ENCODE peak calls at places on chromosomes 16 and 17, in six cellular contexts. One of them, this sample, is unnamed.

GRCh38 chr16:82865412-82865811 is 238.6 kb downstream of the CDH13 start:
- DNase-seq in GM23248: no peak
- DNase-seq in skeletal muscle cell: no peak
- DNase-seq in HL-60: no peak
- DNase-seq in AG09309: no peak
- DNase-seq in CD8-positive, alpha-beta T cell: no peak
- DNase-seq in this sample: no peak

GRCh38 chr17:48175692-48176450 is 68.3 kb downstream of the SNX11 start:
- DNase-seq in HL-60: no peak
- DNase-seq in skeletal muscle cell: peak
- DNase-seq in CD8-positive, alpha-beta T cell: no peak
- DNase-seq in AG09309: peak
- DNase-seq in GM23248: peak
- DNase-seq in this sample: peak

GRCh38 chr16:2324296-2324859 is 16.1 kb downstream of the ABCA3 start:
- DNase-seq in skeletal muscle cell: no peak
- DNase-seq in AG09309: no peak
- DNase-seq in GM23248: no peak
- DNase-seq in HL-60: no peak
- DNase-seq in CD8-positive, alpha-beta T cell: no peak
- DNase-seq in this sample: no peak

GRCh38 chr17:82888583-82889495 is 49.0 kb upstream of the ZNF750 start:
- DNase-seq in AG09309: no peak
- DNase-seq in skeletal muscle cell: no peak
- DNase-seq in HL-60: no peak
- DNase-seq in GM23248: no peak
- DNase-seq in CD8-positive, alpha-beta T cell: no peak
- DNase-seq in this sample: peak

GRCh38 chr17:73791121-73791520 is 146.9 kb upstream of the SDK2 start:
- DNase-seq in GM23248: no peak
- DNase-seq in skeletal muscle cell: no peak
- DNase-seq in CD8-positive, alpha-beta T cell: no peak
- DNase-seq in AG09309: no peak
- DNase-seq in HL-60: no peak
- DNase-seq in this sample: no peak

GRCh38 chr17:79794659-79795511 is 2.0 kb downstream of the CBX8 start:
- DNase-seq in skeletal muscle cell: no peak
- DNase-seq in HL-60: no peak
- DNase-seq in CD8-positive, alpha-beta T cell: no peak
- DNase-seq in AG09309: no peak
- DNase-seq in GM23248: no peak
- DNase-seq in this sample: no peak

GRCh38 chr17:49327835-49328784 is 33.9 kb downstream of the ZNF652 start:
- DNase-seq in CD8-positive, alpha-beta T cell: no peak
- DNase-seq in skeletal muscle cell: no peak
- DNase-seq in HL-60: no peak
- DNase-seq in GM23248: peak
- DNase-seq in AG09309: no peak
- DNase-seq in this sample: no peak

GRCh38 chr16:11627822-11628457 is 40.3 kb upstream of the SNN start:
- DNase-seq in AG09309: peak
- DNase-seq in HL-60: no peak
- DNase-seq in CD8-positive, alpha-beta T cell: no peak
- DNase-seq in skeletal muscle cell: no peak
- DNase-seq in GM23248: peak
- DNase-seq in this sample: no peak

GRCh38 chr17:81906476-81907218 is 4.6 kb downstream of the PCYT2 start:
- DNase-seq in AG09309: no peak
- DNase-seq in CD8-positive, alpha-beta T cell: no peak
- DNase-seq in HL-60: no peak
- DNase-seq in GM23248: no peak
- DNase-seq in skeletal muscle cell: no peak
- DNase-seq in this sample: no peak

GRCh38 chr16:7268182-7268581 is 64.5 kb upstream of the RBFOX1 start:
- DNase-seq in GM23248: peak
- DNase-seq in AG09309: no peak
- DNase-seq in HL-60: no peak
- DNase-seq in CD8-positive, alpha-beta T cell: no peak
- DNase-seq in skeletal muscle cell: no peak
- DNase-seq in this sample: no peak

GRCh38 chr17:31533546-31534155 is 142.2 kb downstream of the RAB11FIP4 start:
- DNase-seq in CD8-positive, alpha-beta T cell: no peak
- DNase-seq in skeletal muscle cell: no peak
- DNase-seq in AG09309: peak
- DNase-seq in GM23248: peak
- DNase-seq in HL-60: no peak
- DNase-seq in this sample: peak

GRCh38 chr16:67613808-67614207 is 31.1 kb upstream of the CARMIL2 start:
- DNase-seq in CD8-positive, alpha-beta T cell: no peak
- DNase-seq in skeletal muscle cell: no peak
- DNase-seq in AG09309: no peak
- DNase-seq in HL-60: no peak
- DNase-seq in GM23248: no peak
- DNase-seq in this sample: no peak

GRCh38 chr16:82630688-82631087 is 3.9 kb downstream of the CDH13 start:
- DNase-seq in skeletal muscle cell: no peak
- DNase-seq in CD8-positive, alpha-beta T cell: no peak
- DNase-seq in AG09309: no peak
- DNase-seq in GM23248: peak
- DNase-seq in HL-60: no peak
- DNase-seq in this sample: no peak

GRCh38 chr16:53541326-53541725 is 38.3 kb upstream of the AKTIP start:
- DNase-seq in CD8-positive, alpha-beta T cell: no peak
- DNase-seq in HL-60: no peak
- DNase-seq in GM23248: peak
- DNase-seq in AG09309: peak
- DNase-seq in skeletal muscle cell: peak
- DNase-seq in this sample: no peak

GRCh38 chr17:19322129-19322505 is 40.4 kb downstream of the B9D1 start:
- DNase-seq in GM23248: no peak
- DNase-seq in CD8-positive, alpha-beta T cell: no peak
- DNase-seq in AG09309: no peak
- DNase-seq in skeletal muscle cell: no peak
- DNase-seq in HL-60: no peak
- DNase-seq in this sample: no peak

GRCh38 chr16:88282221-88283041 is 100.3 kb upstream of the ZNF469 start:
- DNase-seq in CD8-positive, alpha-beta T cell: no peak
- DNase-seq in AG09309: no peak
- DNase-seq in GM23248: peak
- DNase-seq in HL-60: no peak
- DNase-seq in skeletal muscle cell: no peak
- DNase-seq in this sample: no peak

GRCh38 chr16:88383401-88384221 is 852 bp downstream of the ZNF469 start:
- DNase-seq in CD8-positive, alpha-beta T cell: no peak
- DNase-seq in skeletal muscle cell: no peak
- DNase-seq in HL-60: no peak
- DNase-seq in GM23248: peak
- DNase-seq in AG09309: no peak
- DNase-seq in this sample: peak

GRCh38 chr16:14249291-14250032 is 178.3 kb downstream of the MRTFB start:
- DNase-seq in GM23248: peak
- DNase-seq in HL-60: no peak
- DNase-seq in CD8-positive, alpha-beta T cell: peak
- DNase-seq in AG09309: no peak
- DNase-seq in skeletal muscle cell: no peak
- DNase-seq in this sample: peak

GRCh38 chr16:68257906-68258800 is 6.2 kb upstream of the SLC7A6 start:
- DNase-seq in CD8-positive, alpha-beta T cell: no peak
- DNase-seq in skeletal muscle cell: no peak
- DNase-seq in HL-60: peak
- DNase-seq in GM23248: peak
- DNase-seq in AG09309: no peak
- DNase-seq in this sample: peak

GRCh38 chr16:89493776-89494175 is 3.4 kb upstream of the ANKRD11 start:
- DNase-seq in CD8-positive, alpha-beta T cell: no peak
- DNase-seq in GM23248: no peak
- DNase-seq in AG09309: no peak
- DNase-seq in HL-60: no peak
- DNase-seq in skeletal muscle cell: no peak
- DNase-seq in this sample: no peak

GRCh38 chr16:89490386-89491237 is at the start of gene ANKRD11:
- DNase-seq in AG09309: peak
- DNase-seq in CD8-positive, alpha-beta T cell: peak
- DNase-seq in GM23248: peak
- DNase-seq in skeletal muscle cell: peak
- DNase-seq in HL-60: peak
- DNase-seq in this sample: peak

GRCh38 chr16:89489731-89490385 is 503 bp downstream of the ANKRD11 start:
- DNase-seq in AG09309: no peak
- DNase-seq in GM23248: no peak
- DNase-seq in HL-60: no peak
- DNase-seq in CD8-positive, alpha-beta T cell: no peak
- DNase-seq in skeletal muscle cell: no peak
- DNase-seq in this sample: no peak

GRCh38 chr16:89491238-89491869 is 993 bp upstream of the ANKRD11 start:
- DNase-seq in CD8-positive, alpha-beta T cell: no peak
- DNase-seq in AG09309: no peak
- DNase-seq in HL-60: no peak
- DNase-seq in skeletal muscle cell: no peak
- DNase-seq in GM23248: peak
- DNase-seq in this sample: no peak

DNA sequence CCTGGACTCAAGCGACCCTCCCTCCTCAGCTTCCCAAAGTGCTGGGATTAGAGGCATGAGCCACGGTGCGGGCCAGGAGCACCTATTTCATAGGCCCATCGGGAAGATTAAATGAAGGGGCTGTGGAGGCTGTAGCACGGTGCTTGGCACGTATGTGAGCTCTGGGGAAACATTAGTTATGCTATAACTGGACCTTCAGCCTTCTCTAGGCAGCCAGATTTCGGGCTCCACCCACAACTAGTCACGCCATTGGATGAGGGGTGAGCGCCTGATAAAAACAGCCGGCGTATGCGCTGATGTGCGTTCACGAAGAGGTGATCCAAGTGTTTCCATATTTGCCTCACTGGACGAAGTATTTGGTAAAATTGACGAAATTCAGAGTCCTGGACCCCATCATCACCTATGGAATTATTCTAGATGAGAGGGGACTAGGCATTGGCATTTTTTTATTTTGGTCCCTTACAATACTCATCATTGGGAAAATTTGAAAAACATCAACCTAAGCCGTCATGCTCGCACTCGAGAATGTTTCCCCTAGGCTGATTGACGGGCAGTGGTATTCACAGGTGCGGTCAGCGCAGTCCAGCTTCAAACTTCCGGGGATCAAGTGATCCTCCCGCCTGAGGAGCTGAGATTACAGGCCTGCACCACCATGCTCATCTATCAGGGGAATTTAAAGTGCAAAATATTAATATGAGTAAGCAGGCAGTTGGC is 1.8 kb upstream of the ANKRD11 start:
- DNase-seq in HL-60: no peak
- DNase-seq in GM23248: no peak
- DNase-seq in CD8-positive, alpha-beta T cell: no peak
- DNase-seq in skeletal muscle cell: no peak
- DNase-seq in AG09309: no peak
- DNase-seq in this sample: no peak
- H3K4me3 ChIP-seq in HL-60: peak
- H3K4me3 ChIP-seq in GM23248: peak
- H3K4me3 ChIP-seq in CD8-positive, alpha-beta T cell: peak
- H3K4me3 ChIP-seq in skeletal muscle cell: peak
- H3K4me3 ChIP-seq in AG09309: peak
- H3K4me3 ChIP-seq in this sample: peak

DNA sequence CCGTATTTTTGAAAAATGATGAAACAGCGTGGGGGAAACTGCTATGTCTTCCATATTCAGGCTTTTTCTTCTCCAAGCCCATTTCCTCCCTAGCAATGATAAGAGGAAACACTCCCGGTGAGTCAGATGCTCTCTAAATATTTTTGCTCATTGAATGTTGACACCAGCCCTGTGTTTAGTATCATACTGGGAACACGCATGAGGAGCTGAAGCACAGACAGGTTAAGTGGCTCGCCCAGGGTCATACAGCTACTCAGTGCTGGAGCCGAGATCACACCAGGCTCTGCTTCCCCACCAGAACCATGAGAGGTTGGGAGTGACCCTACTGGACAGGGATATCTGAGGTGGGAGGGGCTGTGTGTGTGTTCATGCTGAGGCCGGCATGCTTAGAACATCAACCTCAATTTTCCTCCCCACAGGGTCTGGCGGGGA is 37.8 kb upstream of the ADGRG1 start:
- DNase-seq in AG09309: peak
- DNase-seq in CD8-positive, alpha-beta T cell: no peak
- DNase-seq in skeletal muscle cell: peak
- DNase-seq in GM23248: peak
- DNase-seq in HL-60: no peak
- DNase-seq in this sample: peak
- H3K4me3 ChIP-seq in AG09309: no peak
- H3K4me3 ChIP-seq in CD8-positive, alpha-beta T cell: no peak
- H3K4me3 ChIP-seq in skeletal muscle cell: no peak
- H3K4me3 ChIP-seq in GM23248: peak
- H3K4me3 ChIP-seq in HL-60: no peak
- H3K4me3 ChIP-seq in this sample: no peak

GRCh38 chr16:51002889-51003490 is 148.1 kb downstream of the SALL1 start:
- DNase-seq in GM23248: no peak
- DNase-seq in skeletal muscle cell: no peak
- DNase-seq in HL-60: no peak
- DNase-seq in AG09309: no peak
- DNase-seq in CD8-positive, alpha-beta T cell: no peak
- DNase-seq in this sample: no peak
- H3K4me3 ChIP-seq in GM23248: no peak
- H3K4me3 ChIP-seq in skeletal muscle cell: no peak
- H3K4me3 ChIP-seq in HL-60: no peak
- H3K4me3 ChIP-seq in AG09309: no peak
- H3K4me3 ChIP-seq in CD8-positive, alpha-beta T cell: no peak
- H3K4me3 ChIP-seq in this sample: no peak

GRCh38 chr17:75242461-75243042 is 18.9 kb downstream of the GGA3 start:
- DNase-seq in skeletal muscle cell: no peak
- DNase-seq in HL-60: no peak
- DNase-seq in CD8-positive, alpha-beta T cell: peak
- DNase-seq in GM23248: no peak
- DNase-seq in AG09309: no peak
- DNase-seq in this sample: no peak

GRCh38 chr17:75241143-75241430 is 20.3 kb downstream of the GGA3 start:
- DNase-seq in skeletal muscle cell: no peak
- DNase-seq in GM23248: peak
- DNase-seq in HL-60: no peak
- DNase-seq in CD8-positive, alpha-beta T cell: no peak
- DNase-seq in AG09309: no peak
- DNase-seq in this sample: no peak

GRCh38 chr17:75241502-75241901 is 19.9 kb downstream of the GGA3 start:
- DNase-seq in skeletal muscle cell: no peak
- DNase-seq in CD8-positive, alpha-beta T cell: no peak
- DNase-seq in GM23248: peak
- DNase-seq in AG09309: no peak
- DNase-seq in HL-60: no peak
- DNase-seq in this sample: no peak

GRCh38 chr17:75240394-75241142 is 20.8 kb downstream of the GGA3 start:
- DNase-seq in skeletal muscle cell: no peak
- DNase-seq in HL-60: no peak
- DNase-seq in CD8-positive, alpha-beta T cell: peak
- DNase-seq in AG09309: no peak
- DNase-seq in GM23248: peak
- DNase-seq in this sample: peak

DNA sequence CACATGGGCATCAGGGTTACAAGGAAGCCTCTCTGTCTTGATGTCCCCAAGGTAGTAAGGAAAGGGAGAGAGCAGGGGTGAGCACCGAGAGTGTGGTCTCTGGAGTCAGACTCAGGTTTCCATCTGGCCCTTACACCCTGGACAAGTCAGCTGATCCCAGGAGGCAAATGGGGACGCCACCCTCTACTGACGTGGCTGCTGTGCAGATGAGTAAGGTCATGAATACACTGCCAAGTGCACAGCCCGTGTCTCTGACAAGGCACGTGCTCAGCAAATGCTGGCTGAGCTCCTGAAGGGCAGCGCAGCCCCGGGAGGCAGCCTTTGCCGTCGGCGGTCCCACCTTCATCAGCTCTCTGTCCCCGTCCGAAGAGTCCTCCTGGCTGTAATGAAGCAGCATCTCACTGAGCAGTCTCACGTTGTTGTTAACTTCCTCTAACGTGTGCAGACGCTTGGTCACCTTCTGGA is 19.4 kb downstream of the GGA3 start:
- DNase-seq in GM23248: peak
- DNase-seq in skeletal muscle cell: no peak
- DNase-seq in AG09309: no peak
- DNase-seq in CD8-positive, alpha-beta T cell: no peak
- DNase-seq in HL-60: no peak
- DNase-seq in this sample: peak
- H3K4me3 ChIP-seq in GM23248: no peak
- H3K4me3 ChIP-seq in skeletal muscle cell: no peak
- H3K4me3 ChIP-seq in AG09309: no peak
- H3K4me3 ChIP-seq in CD8-positive, alpha-beta T cell: no peak
- H3K4me3 ChIP-seq in HL-60: no peak
- H3K4me3 ChIP-seq in this sample: no peak

This sample was measured in MG63.